ENCODE peak calls at places on chromosomes 16 and 17, in eight cellular contexts. E, Z, A, U, L, V, J and T are unnamed samples.

GRCh38 chr16:5790512-5790911 is 692.9 kb upstream of the EEF2KMT start:
- DNase-seq in E (no peak), Z (no peak), A (no peak), U (no peak), L (no peak), V (no peak), J (no peak), T (no peak)

GRCh38 chr17:81481011-81481799 is 31.4 kb downstream of the ACTG1 start:
- DNase-seq in E (peak), Z (peak), A (no peak), U (peak), L (no peak), V (peak), J (peak), T (no peak)

GRCh38 chr16:58678716-58679115 is 5.9 kb downstream of the SLC38A7 start:
- DNase-seq in E (peak), Z (peak), A (no peak), U (peak), L (peak), V (peak), J (no peak), T (no peak)

GRCh38 chr17:76593964-76594363 is 8.3 kb upstream of the ST6GALNAC2 start:
- DNase-seq in E (no peak), Z (no peak), A (no peak), U (no peak), L (no peak), V (no peak), J (no peak), T (no peak)

GRCh38 chr16:16083421-16084156 is 134.2 kb downstream of the ABCC1 start:
- DNase-seq in E (no peak), Z (peak), A (peak), U (no peak), L (no peak), V (no peak), J (no peak), T (no peak)

GRCh38 chr16:11005611-11005975 is 61.2 kb downstream of the CLEC16A start:
- DNase-seq in E (no peak), Z (peak), A (no peak), U (no peak), L (no peak), V (no peak), J (no peak), T (no peak)

GRCh38 chr17:10716218-10716617 is 13.6 kb downstream of the TMEM220 start:
- DNase-seq in E (no peak), Z (no peak), A (no peak), U (no peak), L (no peak), V (no peak), J (no peak), T (no peak)

GRCh38 chr17:67378444-67379250 is 1.6 kb downstream of the PITPNC1 start:
- DNase-seq in E (peak), Z (peak), A (no peak), U (peak), L (peak), V (peak), J (peak), T (peak)

GRCh38 chr17:77882481-77883212 is 75.9 kb upstream of the TNRC6C start:
- DNase-seq in E (peak), Z (peak), A (no peak), U (peak), L (no peak), V (peak), J (no peak), T (no peak)

GRCh38 chr17:57955183-57955952 is at the start of gene CUEDC1:
- DNase-seq in E (peak), Z (peak), A (no peak), U (peak), L (no peak), V (peak), J (peak), T (peak)

GRCh38 chr17:59775786-59776350 is 68.4 kb downstream of the VMP1 start:
- DNase-seq in E (no peak), Z (no peak), A (no peak), U (no peak), L (no peak), V (no peak), J (no peak), T (no peak)

GRCh38 chr16:19346335-19346922 is 60.9 kb downstream of the CLEC19A start:
- DNase-seq in E (no peak), Z (no peak), A (no peak), U (no peak), L (no peak), V (no peak), J (no peak), T (no peak)

GRCh38 chr16:87713469-87714229 is 52.1 kb downstream of the KLHDC4 start:
- DNase-seq in E (no peak), Z (no peak), A (no peak), U (no peak), L (no peak), V (no peak), J (no peak), T (no peak)

GRCh38 chr16:81080233-81080632 is 3.2 kb upstream of the C16orf46 start:
- DNase-seq in E (no peak), Z (no peak), A (no peak), U (no peak), L (no peak), V (no peak), J (no peak), T (no peak)

GRCh38 chr17:78415821-78416301 is 37.4 kb downstream of the PGS1 start:
- DNase-seq in E (no peak), Z (no peak), A (no peak), U (no peak), L (no peak), V (no peak), J (no peak), T (no peak)

GRCh38 chr17:75318211-75318610 is 29.0 kb upstream of the SLC25A19 start:
- DNase-seq in E (no peak), Z (no peak), A (no peak), U (no peak), L (no peak), V (no peak), J (no peak), T (no peak)

GRCh38 chr17:66889480-66890230 is 54.7 kb downstream of the CACNG5 start:
- DNase-seq in E (no peak), Z (no peak), A (no peak), U (no peak), L (no peak), V (no peak), J (no peak), T (no peak)

GRCh38 chr16:19123535-19124178 is 9.9 kb downstream of the ITPRIPL2 start:
- DNase-seq in E (peak), Z (no peak), A (no peak), U (no peak), L (no peak), V (no peak), J (no peak), T (no peak)

GRCh38 chr16:67663877-67664222 is 2.7 kb downstream of the ENKD1 start:
- DNase-seq in E (no peak), Z (no peak), A (no peak), U (no peak), L (peak), V (no peak), J (no peak), T (no peak)

GRCh38 chr17:17440938-17441730 is 35.7 kb upstream of the MED9 start:
- DNase-seq in E (no peak), Z (no peak), A (no peak), U (no peak), L (no peak), V (no peak), J (no peak), T (no peak)

GRCh38 chr17:50123649-50124349 is 6.2 kb downstream of the SAMD14 start:
- DNase-seq in E (peak), Z (no peak), A (no peak), U (no peak), L (no peak), V (no peak), J (no peak), T (peak)

GRCh38 chr16:82031116-82032084 is 3.7 kb upstream of the HSD17B2 start:
- DNase-seq in E (no peak), Z (peak), A (no peak), U (no peak), L (no peak), V (no peak), J (peak), T (peak)

GRCh38 chr17:60135951-60136666 is 13.7 kb upstream of the CA4 start:
- DNase-seq in E (no peak), Z (no peak), A (no peak), U (no peak), L (no peak), V (no peak), J (no peak), T (no peak)

GRCh38 chr17:15922586-15922985 is 22.3 kb upstream of the ADORA2B start:
- DNase-seq in E (no peak), Z (no peak), A (no peak), U (no peak), L (no peak), V (no peak), J (no peak), T (no peak)

GRCh38 chr16:67719778-67720144 is 645 bp upstream of the GFOD2 start:
- DNase-seq in E (peak), Z (peak), A (no peak), U (peak), L (no peak), V (no peak), J (peak), T (no peak)

GRCh38 chr16:73176577-73177013 is 128.7 kb upstream of the ZFHX3 start:
- DNase-seq in E (no peak), Z (peak), A (peak), U (no peak), L (peak), V (no peak), J (peak), T (peak)

GRCh38 chr17:19727466-19728113 is 11.2 kb upstream of the SLC47A2 start:
- DNase-seq in E (peak), Z (peak), A (no peak), U (peak), L (peak), V (no peak), J (no peak), T (no peak)

GRCh38 chr16:19883296-19883951 is 1.2 kb downstream of the GPRC5B start:
- DNase-seq in E (peak), Z (peak), A (no peak), U (peak), L (no peak), V (peak), J (peak), T (no peak)

DNA sequence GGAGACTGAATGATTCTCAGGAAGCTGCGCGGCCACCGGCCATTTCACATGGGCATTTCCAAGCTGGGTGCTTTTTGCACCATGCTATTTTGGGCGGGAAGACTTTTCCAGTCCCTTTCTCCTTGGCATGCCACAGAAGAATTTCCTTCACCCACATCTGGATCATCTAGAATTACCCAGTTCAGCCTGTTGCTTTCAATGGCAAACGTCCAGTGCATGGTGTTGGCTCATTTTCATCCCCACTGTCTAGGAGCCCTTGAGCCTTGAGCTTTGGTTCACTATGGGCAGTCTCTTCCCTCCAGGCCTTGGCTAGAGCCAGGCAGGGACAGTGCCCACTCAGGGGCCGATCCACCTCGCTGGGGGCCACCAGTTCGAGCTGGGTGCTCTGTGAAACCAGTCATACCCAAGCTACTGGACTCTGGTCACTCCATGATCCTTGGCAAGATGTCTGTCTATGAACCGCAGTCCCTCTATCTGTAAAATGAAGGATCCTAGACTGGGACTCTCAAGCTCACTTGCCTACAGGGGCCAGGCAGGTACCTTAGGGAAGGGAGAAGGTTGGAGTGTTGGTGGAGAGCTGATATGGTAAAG is 71.1 kb downstream of the CYLD start:
- DNase-seq in E (no peak), Z (no peak), A (no peak), U (no peak), L (no peak), V (no peak), J (no peak), T (no peak)
- H3K4me3 ChIP-seq in E (no peak), Z (no peak), A (no peak), U (no peak), L (no peak), V (no peak), J (no peak), T (no peak)

DNA sequence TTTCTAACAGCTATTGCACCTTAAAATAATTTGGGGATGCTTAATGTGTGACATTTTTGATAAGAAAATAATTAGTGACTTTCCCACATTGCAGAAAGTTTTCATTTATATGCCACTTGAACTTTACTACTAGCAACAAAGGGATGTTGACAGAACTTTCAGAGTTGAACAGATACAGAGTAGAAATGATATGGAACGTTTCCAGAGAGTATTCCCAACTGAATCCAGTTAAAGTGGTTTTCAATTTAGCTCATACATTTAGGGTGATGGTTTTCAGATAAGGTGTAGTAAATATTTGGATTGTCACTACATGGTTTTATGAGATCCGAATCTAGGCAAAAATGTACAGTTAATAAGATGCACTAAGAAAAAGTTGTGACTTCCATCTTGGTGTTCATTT is 17.3 kb downstream of the MAP2K4 start:
- DNase-seq in E (no peak), Z (no peak), A (no peak), U (no peak), L (no peak), V (no peak), J (no peak), T (no peak)
- H3K4me3 ChIP-seq in E (no peak), Z (no peak), A (no peak), U (no peak), L (no peak), V (no peak), J (no peak), T (no peak)

DNA sequence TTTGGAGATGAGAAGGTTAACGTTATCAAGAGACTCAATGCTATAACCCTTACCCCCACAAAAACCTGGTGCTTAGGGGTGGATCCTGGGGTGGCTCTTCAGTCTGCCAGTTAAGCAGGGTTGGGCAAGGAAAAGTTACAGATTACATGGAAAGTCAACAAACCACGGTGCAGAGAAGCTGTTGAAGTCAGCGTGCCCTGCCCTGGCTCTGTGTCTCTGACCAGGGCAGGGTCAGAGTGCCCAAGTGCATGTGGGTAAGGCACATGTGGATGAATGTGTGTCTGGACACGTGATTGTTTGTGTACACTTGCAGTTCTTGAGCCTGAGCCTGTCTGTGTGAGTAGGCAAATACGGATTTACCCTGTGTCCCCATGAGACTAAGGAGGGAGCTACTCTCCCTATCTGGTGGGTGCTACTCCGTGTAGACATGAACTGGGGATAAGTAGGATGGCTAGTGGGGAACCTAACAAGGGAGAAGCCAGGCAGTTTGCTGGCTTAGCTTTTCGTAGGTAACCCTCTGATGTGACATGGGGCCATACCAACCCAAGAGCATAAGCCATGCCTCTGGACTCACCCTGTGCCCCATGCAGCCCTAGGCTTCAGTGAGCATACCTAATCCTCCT is 5.5 kb downstream of the IGFBP4 start:
- DNase-seq in E (no peak), Z (peak), A (no peak), U (no peak), L (no peak), V (no peak), J (no peak), T (no peak)
- H3K4me3 ChIP-seq in E (no peak), Z (no peak), A (no peak), U (peak), L (no peak), V (peak), J (no peak), T (no peak)

GRCh38 chr17:48571826-48572417 is 6.2 kb downstream of the HOXB4 start:
- DNase-seq in E (no peak), Z (no peak), A (no peak), U (no peak), L (no peak), V (no peak), J (no peak), T (no peak)
- H3K4me3 ChIP-seq in E (no peak), Z (peak), A (peak), U (no peak), L (no peak), V (no peak), J (no peak), T (no peak)

GRCh38 chr17:64004218-64004770 is 6.1 kb downstream of the PRR29 start:
- DNase-seq in E (peak), Z (no peak), A (no peak), U (no peak), L (no peak), V (no peak), J (no peak), T (no peak)
- H3K4me3 ChIP-seq in E (no peak), Z (no peak), A (no peak), U (no peak), L (no peak), V (peak), J (no peak), T (no peak)

DNA sequence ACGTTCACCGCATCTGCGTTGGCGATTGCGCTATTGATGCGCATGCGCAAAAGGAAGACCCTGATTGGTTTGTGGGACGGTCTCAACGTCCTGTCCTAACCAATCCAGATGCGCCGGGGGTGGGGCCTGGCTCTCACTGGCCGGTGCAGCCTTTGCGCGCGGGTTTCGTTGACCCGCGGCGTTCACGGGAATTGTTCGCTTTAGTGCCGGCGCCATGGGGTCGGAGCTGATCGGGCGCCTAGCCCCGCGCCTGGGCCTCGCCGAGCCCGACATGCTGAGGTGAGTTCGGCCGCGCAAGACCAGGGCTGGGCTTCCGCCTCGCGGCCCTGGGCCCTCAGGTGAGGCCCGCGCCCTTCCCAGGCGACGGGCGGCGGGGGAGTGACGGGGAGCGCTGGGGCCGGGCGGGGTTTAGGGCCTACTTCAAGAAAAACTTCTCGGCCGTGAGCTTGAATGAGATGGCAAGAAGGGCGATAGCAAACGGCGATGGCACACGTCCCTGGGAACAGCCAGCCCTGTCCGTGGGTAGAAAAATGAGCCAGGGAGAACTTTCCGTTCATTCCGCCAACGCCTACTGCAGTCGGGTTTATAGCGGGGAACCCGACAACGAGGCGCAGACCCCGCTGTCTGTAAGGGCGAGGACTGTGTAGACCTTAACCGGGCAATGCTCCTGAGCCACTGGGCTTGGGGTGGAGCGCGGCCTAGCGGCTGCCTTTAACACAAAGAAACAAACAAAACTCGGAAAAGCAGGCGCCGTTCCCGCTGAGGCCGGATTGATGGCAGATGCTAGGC is at the start of gene ORC6:
- DNase-seq in E (peak), Z (peak), A (peak), U (peak), L (peak), V (peak), J (peak), T (peak)
- H3K4me3 ChIP-seq in E (peak), Z (peak), A (peak), U (peak), L (peak), V (peak), J (peak), T (peak)

GRCh38 chr17:517181-517580 is 164.6 kb upstream of the RPH3AL start:
- DNase-seq in E (no peak), Z (no peak), A (no peak), U (no peak), L (no peak), V (no peak), J (no peak), T (no peak)
- H3K4me3 ChIP-seq in E (no peak), Z (no peak), A (no peak), U (no peak), L (no peak), V (no peak), J (no peak), T (no peak)

GRCh38 chr16:56422896-56423441 is 2.4 kb downstream of the AMFR start:
- DNase-seq in E (no peak), Z (no peak), A (no peak), U (no peak), L (no peak), V (no peak), J (no peak), T (no peak)
- H3K4me3 ChIP-seq in E (no peak), Z (no peak), A (no peak), U (no peak), L (peak), V (no peak), J (no peak), T (no peak)